ENCODE peak calls at places on chromosomes 12 and 14, in seven cellular contexts. One of them, this sample, is unnamed.

GRCh38 chr14:75147423-75148071 is 20.7 kb upstream of the NEK9 start:
- DNase-seq in stimulated activated naive CD8-positive, alpha-beta T cell treated with anti-CD3 and anti-CD28 coated beads, Interleukin-15, Interleukin-2, amounts not matched to agents 100 U/mL and 50 U/mL, for 24 hours: peak
- DNase-seq in HuH-7: no peak
- DNase-seq in caudate nucleus: peak
- DNase-seq in astrocyte of the spinal cord: peak
- DNase-seq in GM12878: no peak
- DNase-seq in amygdala: peak
- DNase-seq in this sample: peak

GRCh38 chr12:34275129-34275528 is 252.8 kb downstream of the ALG10 start:
- DNase-seq in stimulated activated naive CD8-positive, alpha-beta T cell treated with anti-CD3 and anti-CD28 coated beads, Interleukin-15, Interleukin-2, amounts not matched to agents 100 U/mL and 50 U/mL, for 24 hours: no peak
- DNase-seq in HuH-7: no peak
- DNase-seq in caudate nucleus: no peak
- DNase-seq in astrocyte of the spinal cord: no peak
- DNase-seq in GM12878: no peak
- DNase-seq in amygdala: no peak
- DNase-seq in this sample: no peak

GRCh38 chr14:58977366-58977765 is 211.1 kb upstream of the DAAM1 start:
- DNase-seq in stimulated activated naive CD8-positive, alpha-beta T cell treated with anti-CD3 and anti-CD28 coated beads, Interleukin-15, Interleukin-2, amounts not matched to agents 100 U/mL and 50 U/mL, for 24 hours: no peak
- DNase-seq in HuH-7: no peak
- DNase-seq in caudate nucleus: no peak
- DNase-seq in astrocyte of the spinal cord: no peak
- DNase-seq in GM12878: no peak
- DNase-seq in amygdala: no peak
- DNase-seq in this sample: no peak

GRCh38 chr14:60331201-60332045 is 82.4 kb downstream of the PPM1A start:
- DNase-seq in stimulated activated naive CD8-positive, alpha-beta T cell treated with anti-CD3 and anti-CD28 coated beads, Interleukin-15, Interleukin-2, amounts not matched to agents 100 U/mL and 50 U/mL, for 24 hours: peak
- DNase-seq in HuH-7: peak
- DNase-seq in caudate nucleus: peak
- DNase-seq in astrocyte of the spinal cord: peak
- DNase-seq in GM12878: peak
- DNase-seq in amygdala: no peak
- DNase-seq in this sample: peak

GRCh38 chr12:53601296-53601847 is 24.8 kb downstream of the ATF7 start:
- DNase-seq in stimulated activated naive CD8-positive, alpha-beta T cell treated with anti-CD3 and anti-CD28 coated beads, Interleukin-15, Interleukin-2, amounts not matched to agents 100 U/mL and 50 U/mL, for 24 hours: no peak
- DNase-seq in HuH-7: no peak
- DNase-seq in caudate nucleus: no peak
- DNase-seq in astrocyte of the spinal cord: no peak
- DNase-seq in GM12878: no peak
- DNase-seq in amygdala: no peak
- DNase-seq in this sample: no peak

GRCh38 chr12:31370645-31371620 is 45.0 kb upstream of the SINHCAF start:
- DNase-seq in stimulated activated naive CD8-positive, alpha-beta T cell treated with anti-CD3 and anti-CD28 coated beads, Interleukin-15, Interleukin-2, amounts not matched to agents 100 U/mL and 50 U/mL, for 24 hours: no peak
- DNase-seq in HuH-7: peak
- DNase-seq in caudate nucleus: no peak
- DNase-seq in astrocyte of the spinal cord: no peak
- DNase-seq in GM12878: no peak
- DNase-seq in amygdala: no peak
- DNase-seq in this sample: no peak

GRCh38 chr12:19239616-19240234 is 110.2 kb downstream of the PLEKHA5 start:
- DNase-seq in stimulated activated naive CD8-positive, alpha-beta T cell treated with anti-CD3 and anti-CD28 coated beads, Interleukin-15, Interleukin-2, amounts not matched to agents 100 U/mL and 50 U/mL, for 24 hours: no peak
- DNase-seq in HuH-7: no peak
- DNase-seq in caudate nucleus: no peak
- DNase-seq in astrocyte of the spinal cord: peak
- DNase-seq in GM12878: no peak
- DNase-seq in amygdala: no peak
- DNase-seq in this sample: no peak

GRCh38 chr12:109715310-109716091 is 1.9 kb downstream of the FAM222A start:
- DNase-seq in stimulated activated naive CD8-positive, alpha-beta T cell treated with anti-CD3 and anti-CD28 coated beads, Interleukin-15, Interleukin-2, amounts not matched to agents 100 U/mL and 50 U/mL, for 24 hours: peak
- DNase-seq in HuH-7: no peak
- DNase-seq in caudate nucleus: no peak
- DNase-seq in astrocyte of the spinal cord: no peak
- DNase-seq in GM12878: no peak
- DNase-seq in amygdala: no peak
- DNase-seq in this sample: no peak

GRCh38 chr14:30980980-30981379 is 44.5 kb upstream of the AP4S1 start:
- DNase-seq in stimulated activated naive CD8-positive, alpha-beta T cell treated with anti-CD3 and anti-CD28 coated beads, Interleukin-15, Interleukin-2, amounts not matched to agents 100 U/mL and 50 U/mL, for 24 hours: no peak
- DNase-seq in HuH-7: no peak
- DNase-seq in caudate nucleus: no peak
- DNase-seq in astrocyte of the spinal cord: no peak
- DNase-seq in GM12878: no peak
- DNase-seq in amygdala: no peak
- DNase-seq in this sample: no peak

GRCh38 chr14:105089746-105090492 is 24.7 kb upstream of the GPR132 start:
- DNase-seq in stimulated activated naive CD8-positive, alpha-beta T cell treated with anti-CD3 and anti-CD28 coated beads, Interleukin-15, Interleukin-2, amounts not matched to agents 100 U/mL and 50 U/mL, for 24 hours: no peak
- DNase-seq in HuH-7: no peak
- DNase-seq in caudate nucleus: no peak
- DNase-seq in astrocyte of the spinal cord: no peak
- DNase-seq in GM12878: no peak
- DNase-seq in amygdala: no peak
- DNase-seq in this sample: no peak

GRCh38 chr12:109767456-109767855 is 53.8 kb downstream of the FAM222A start:
- DNase-seq in stimulated activated naive CD8-positive, alpha-beta T cell treated with anti-CD3 and anti-CD28 coated beads, Interleukin-15, Interleukin-2, amounts not matched to agents 100 U/mL and 50 U/mL, for 24 hours: no peak
- DNase-seq in HuH-7: no peak
- DNase-seq in caudate nucleus: no peak
- DNase-seq in astrocyte of the spinal cord: no peak
- DNase-seq in GM12878: no peak
- DNase-seq in amygdala: no peak
- DNase-seq in this sample: no peak

GRCh38 chr14:92760524-92760805 is 12.0 kb upstream of the LGMN start:
- DNase-seq in stimulated activated naive CD8-positive, alpha-beta T cell treated with anti-CD3 and anti-CD28 coated beads, Interleukin-15, Interleukin-2, amounts not matched to agents 100 U/mL and 50 U/mL, for 24 hours: no peak
- DNase-seq in HuH-7: no peak
- DNase-seq in caudate nucleus: no peak
- DNase-seq in astrocyte of the spinal cord: no peak
- DNase-seq in GM12878: no peak
- DNase-seq in amygdala: no peak
- DNase-seq in this sample: no peak

GRCh38 chr14:71985538-71986234 is 53.5 kb downstream of the RGS6 start:
- DNase-seq in stimulated activated naive CD8-positive, alpha-beta T cell treated with anti-CD3 and anti-CD28 coated beads, Interleukin-15, Interleukin-2, amounts not matched to agents 100 U/mL and 50 U/mL, for 24 hours: no peak
- DNase-seq in HuH-7: no peak
- DNase-seq in caudate nucleus: no peak
- DNase-seq in astrocyte of the spinal cord: peak
- DNase-seq in GM12878: no peak
- DNase-seq in amygdala: no peak
- DNase-seq in this sample: peak

GRCh38 chr12:666766-667308 is 3.6 kb upstream of the NINJ2 start:
- DNase-seq in stimulated activated naive CD8-positive, alpha-beta T cell treated with anti-CD3 and anti-CD28 coated beads, Interleukin-15, Interleukin-2, amounts not matched to agents 100 U/mL and 50 U/mL, for 24 hours: peak
- DNase-seq in HuH-7: no peak
- DNase-seq in caudate nucleus: no peak
- DNase-seq in astrocyte of the spinal cord: peak
- DNase-seq in GM12878: peak
- DNase-seq in amygdala: no peak
- DNase-seq in this sample: no peak

GRCh38 chr12:11347810-11348209 is 37.6 kb upstream of the PRB4 start:
- DNase-seq in stimulated activated naive CD8-positive, alpha-beta T cell treated with anti-CD3 and anti-CD28 coated beads, Interleukin-15, Interleukin-2, amounts not matched to agents 100 U/mL and 50 U/mL, for 24 hours: no peak
- DNase-seq in HuH-7: peak
- DNase-seq in caudate nucleus: no peak
- DNase-seq in astrocyte of the spinal cord: no peak
- DNase-seq in GM12878: no peak
- DNase-seq in amygdala: no peak
- DNase-seq in this sample: no peak

GRCh38 chr12:123607756-123608155 is 5.9 kb downstream of the DDX55 start:
- DNase-seq in stimulated activated naive CD8-positive, alpha-beta T cell treated with anti-CD3 and anti-CD28 coated beads, Interleukin-15, Interleukin-2, amounts not matched to agents 100 U/mL and 50 U/mL, for 24 hours: no peak
- DNase-seq in HuH-7: no peak
- DNase-seq in caudate nucleus: no peak
- DNase-seq in astrocyte of the spinal cord: no peak
- DNase-seq in GM12878: no peak
- DNase-seq in amygdala: no peak
- DNase-seq in this sample: no peak

GRCh38 chr12:57754411-57755193 is at the start of gene MARCHF9:
- DNase-seq in stimulated activated naive CD8-positive, alpha-beta T cell treated with anti-CD3 and anti-CD28 coated beads, Interleukin-15, Interleukin-2, amounts not matched to agents 100 U/mL and 50 U/mL, for 24 hours: peak
- DNase-seq in HuH-7: peak
- DNase-seq in caudate nucleus: peak
- DNase-seq in astrocyte of the spinal cord: no peak
- DNase-seq in GM12878: no peak
- DNase-seq in amygdala: no peak
- DNase-seq in this sample: peak

GRCh38 chr12:124517260-124518050 is 50.0 kb downstream of the NCOR2 start:
- DNase-seq in stimulated activated naive CD8-positive, alpha-beta T cell treated with anti-CD3 and anti-CD28 coated beads, Interleukin-15, Interleukin-2, amounts not matched to agents 100 U/mL and 50 U/mL, for 24 hours: no peak
- DNase-seq in HuH-7: no peak
- DNase-seq in caudate nucleus: peak
- DNase-seq in astrocyte of the spinal cord: peak
- DNase-seq in GM12878: no peak
- DNase-seq in amygdala: no peak
- DNase-seq in this sample: peak

GRCh38 chr12:100733817-100734593 is 60.6 kb upstream of the ANO4 start:
- DNase-seq in stimulated activated naive CD8-positive, alpha-beta T cell treated with anti-CD3 and anti-CD28 coated beads, Interleukin-15, Interleukin-2, amounts not matched to agents 100 U/mL and 50 U/mL, for 24 hours: no peak
- DNase-seq in HuH-7: no peak
- DNase-seq in caudate nucleus: no peak
- DNase-seq in astrocyte of the spinal cord: peak
- DNase-seq in GM12878: no peak
- DNase-seq in amygdala: no peak
- DNase-seq in this sample: no peak

GRCh38 chr14:104638927-104639450 is 34.4 kb upstream of the TMEM179 start:
- DNase-seq in stimulated activated naive CD8-positive, alpha-beta T cell treated with anti-CD3 and anti-CD28 coated beads, Interleukin-15, Interleukin-2, amounts not matched to agents 100 U/mL and 50 U/mL, for 24 hours: no peak
- DNase-seq in HuH-7: no peak
- DNase-seq in caudate nucleus: no peak
- DNase-seq in astrocyte of the spinal cord: no peak
- DNase-seq in GM12878: no peak
- DNase-seq in amygdala: no peak
- DNase-seq in this sample: no peak

GRCh38 chr14:34029921-34030334 is 79.1 kb upstream of the EGLN3 start:
- DNase-seq in stimulated activated naive CD8-positive, alpha-beta T cell treated with anti-CD3 and anti-CD28 coated beads, Interleukin-15, Interleukin-2, amounts not matched to agents 100 U/mL and 50 U/mL, for 24 hours: no peak
- DNase-seq in HuH-7: no peak
- DNase-seq in caudate nucleus: no peak
- DNase-seq in astrocyte of the spinal cord: peak
- DNase-seq in GM12878: no peak
- DNase-seq in amygdala: no peak
- DNase-seq in this sample: no peak

GRCh38 chr14:30129795-30130194 is 202.1 kb upstream of the PRKD1 start:
- DNase-seq in stimulated activated naive CD8-positive, alpha-beta T cell treated with anti-CD3 and anti-CD28 coated beads, Interleukin-15, Interleukin-2, amounts not matched to agents 100 U/mL and 50 U/mL, for 24 hours: no peak
- DNase-seq in HuH-7: no peak
- DNase-seq in caudate nucleus: no peak
- DNase-seq in astrocyte of the spinal cord: no peak
- DNase-seq in GM12878: no peak
- DNase-seq in amygdala: no peak
- DNase-seq in this sample: no peak

GRCh38 chr12:125645724-125646123 is 580.5 kb downstream of the AACS start:
- DNase-seq in stimulated activated naive CD8-positive, alpha-beta T cell treated with anti-CD3 and anti-CD28 coated beads, Interleukin-15, Interleukin-2, amounts not matched to agents 100 U/mL and 50 U/mL, for 24 hours: no peak
- DNase-seq in HuH-7: no peak
- DNase-seq in caudate nucleus: no peak
- DNase-seq in astrocyte of the spinal cord: no peak
- DNase-seq in GM12878: no peak
- DNase-seq in amygdala: no peak
- DNase-seq in this sample: no peak

GRCh38 chr12:78863482-78864427 is 819 bp upstream of the SYT1 start:
- DNase-seq in stimulated activated naive CD8-positive, alpha-beta T cell treated with anti-CD3 and anti-CD28 coated beads, Interleukin-15, Interleukin-2, amounts not matched to agents 100 U/mL and 50 U/mL, for 24 hours: peak
- DNase-seq in HuH-7: peak
- DNase-seq in caudate nucleus: peak
- DNase-seq in astrocyte of the spinal cord: peak
- DNase-seq in GM12878: no peak
- DNase-seq in amygdala: no peak
- DNase-seq in this sample: no peak

GRCh38 chr12:88572785-88573565 is 7.3 kb downstream of the KITLG start:
- DNase-seq in stimulated activated naive CD8-positive, alpha-beta T cell treated with anti-CD3 and anti-CD28 coated beads, Interleukin-15, Interleukin-2, amounts not matched to agents 100 U/mL and 50 U/mL, for 24 hours: no peak
- DNase-seq in HuH-7: no peak
- DNase-seq in caudate nucleus: no peak
- DNase-seq in astrocyte of the spinal cord: no peak
- DNase-seq in GM12878: no peak
- DNase-seq in amygdala: no peak
- DNase-seq in this sample: no peak

GRCh38 chr12:32158525-32158924 is 51.9 kb downstream of the BICD1 start:
- DNase-seq in stimulated activated naive CD8-positive, alpha-beta T cell treated with anti-CD3 and anti-CD28 coated beads, Interleukin-15, Interleukin-2, amounts not matched to agents 100 U/mL and 50 U/mL, for 24 hours: no peak
- DNase-seq in HuH-7: no peak
- DNase-seq in caudate nucleus: no peak
- DNase-seq in astrocyte of the spinal cord: no peak
- DNase-seq in GM12878: no peak
- DNase-seq in amygdala: no peak
- DNase-seq in this sample: no peak

GRCh38 chr14:24876009-24876690 is 173.8 kb downstream of the STXBP6 start:
- DNase-seq in stimulated activated naive CD8-positive, alpha-beta T cell treated with anti-CD3 and anti-CD28 coated beads, Interleukin-15, Interleukin-2, amounts not matched to agents 100 U/mL and 50 U/mL, for 24 hours: no peak
- DNase-seq in HuH-7: no peak
- DNase-seq in caudate nucleus: no peak
- DNase-seq in astrocyte of the spinal cord: no peak
- DNase-seq in GM12878: no peak
- DNase-seq in amygdala: no peak
- DNase-seq in this sample: no peak

GRCh38 chr12:123282111-123282510 is 10.5 kb upstream of the CDK2AP1 start:
- DNase-seq in stimulated activated naive CD8-positive, alpha-beta T cell treated with anti-CD3 and anti-CD28 coated beads, Interleukin-15, Interleukin-2, amounts not matched to agents 100 U/mL and 50 U/mL, for 24 hours: no peak
- DNase-seq in HuH-7: no peak
- DNase-seq in caudate nucleus: no peak
- DNase-seq in astrocyte of the spinal cord: no peak
- DNase-seq in GM12878: no peak
- DNase-seq in amygdala: no peak
- DNase-seq in this sample: no peak

GRCh38 chr12:66321433-66321832 is 19.1 kb downstream of the HELB start:
- DNase-seq in stimulated activated naive CD8-positive, alpha-beta T cell treated with anti-CD3 and anti-CD28 coated beads, Interleukin-15, Interleukin-2, amounts not matched to agents 100 U/mL and 50 U/mL, for 24 hours: no peak
- DNase-seq in HuH-7: no peak
- DNase-seq in caudate nucleus: no peak
- DNase-seq in astrocyte of the spinal cord: no peak
- DNase-seq in GM12878: no peak
- DNase-seq in amygdala: no peak
- DNase-seq in this sample: no peak

GRCh38 chr12:2958432-2959193 is 584 bp upstream of the TEAD4 start:
- DNase-seq in stimulated activated naive CD8-positive, alpha-beta T cell treated with anti-CD3 and anti-CD28 coated beads, Interleukin-15, Interleukin-2, amounts not matched to agents 100 U/mL and 50 U/mL, for 24 hours: peak
- DNase-seq in HuH-7: peak
- DNase-seq in caudate nucleus: no peak
- DNase-seq in astrocyte of the spinal cord: peak
- DNase-seq in GM12878: no peak
- DNase-seq in amygdala: no peak
- DNase-seq in this sample: peak

GRCh38 chr14:104147346-104148125 is 9.1 kb downstream of the KIF26A start:
- DNase-seq in stimulated activated naive CD8-positive, alpha-beta T cell treated with anti-CD3 and anti-CD28 coated beads, Interleukin-15, Interleukin-2, amounts not matched to agents 100 U/mL and 50 U/mL, for 24 hours: no peak
- DNase-seq in HuH-7: no peak
- DNase-seq in caudate nucleus: no peak
- DNase-seq in astrocyte of the spinal cord: no peak
- DNase-seq in GM12878: no peak
- DNase-seq in amygdala: no peak
- DNase-seq in this sample: no peak

GRCh38 chr14:31549817-31550216 is 11.4 kb upstream of the NUBPL start:
- DNase-seq in stimulated activated naive CD8-positive, alpha-beta T cell treated with anti-CD3 and anti-CD28 coated beads, Interleukin-15, Interleukin-2, amounts not matched to agents 100 U/mL and 50 U/mL, for 24 hours: no peak
- DNase-seq in HuH-7: no peak
- DNase-seq in caudate nucleus: no peak
- DNase-seq in astrocyte of the spinal cord: no peak
- DNase-seq in GM12878: no peak
- DNase-seq in amygdala: no peak
- DNase-seq in this sample: no peak

GRCh38 chr12:11133162-11133561 is 1.3 kb downstream of the TAS2R30 start:
- DNase-seq in stimulated activated naive CD8-positive, alpha-beta T cell treated with anti-CD3 and anti-CD28 coated beads, Interleukin-15, Interleukin-2, amounts not matched to agents 100 U/mL and 50 U/mL, for 24 hours: no peak
- DNase-seq in HuH-7: no peak
- DNase-seq in caudate nucleus: no peak
- DNase-seq in astrocyte of the spinal cord: no peak
- DNase-seq in GM12878: no peak
- DNase-seq in amygdala: no peak
- DNase-seq in this sample: no peak

This sample was measured in frontal cortex.